ENCODE peak calls at places on chromosomes 16 and 17, in eight cellular contexts. One of them, this sample, is unnamed. For H3K36me3, the result is how much of the 10 kb centered on the place peaks cover.

GRCh38 chr17:39527220-39527813 is 66.0 kb downstream of the CDK12 start:
- DNase-seq in CD8-positive, alpha-beta T cell: no peak
- DNase-seq in upper lobe of right lung: no peak
- DNase-seq in psoas muscle: no peak
- DNase-seq in ascending aorta: no peak
- DNase-seq in lower lobe of right lung: no peak
- DNase-seq in ovary: no peak
- DNase-seq in neural progenitor cell: peak
- DNase-seq in this sample: no peak

GRCh38 chr17:17107281-17107680 is 65.0 kb downstream of the MPRIP start:
- DNase-seq in neural progenitor cell: no peak
- DNase-seq in upper lobe of right lung: no peak
- DNase-seq in psoas muscle: peak
- DNase-seq in lower lobe of right lung: no peak
- DNase-seq in ovary: no peak
- DNase-seq in CD8-positive, alpha-beta T cell: no peak
- DNase-seq in ascending aorta: no peak
- DNase-seq in this sample: no peak

GRCh38 chr16:1610841-1611653 is 825 bp downstream of the IFT140 start:
- DNase-seq in lower lobe of right lung: no peak
- DNase-seq in ascending aorta: no peak
- DNase-seq in upper lobe of right lung: no peak
- DNase-seq in ovary: no peak
- DNase-seq in psoas muscle: peak
- DNase-seq in neural progenitor cell: no peak
- DNase-seq in CD8-positive, alpha-beta T cell: no peak
- DNase-seq in this sample: no peak

GRCh38 chr17:3993493-3994220 is 29.4 kb upstream of the ATP2A3 start:
- DNase-seq in CD8-positive, alpha-beta T cell: no peak
- DNase-seq in upper lobe of right lung: no peak
- DNase-seq in lower lobe of right lung: peak
- DNase-seq in neural progenitor cell: no peak
- DNase-seq in ascending aorta: no peak
- DNase-seq in ovary: no peak
- DNase-seq in psoas muscle: peak
- DNase-seq in this sample: no peak

GRCh38 chr16:66960270-66960669 is 796 bp upstream of the CES3 start:
- DNase-seq in CD8-positive, alpha-beta T cell: no peak
- DNase-seq in neural progenitor cell: no peak
- DNase-seq in ascending aorta: no peak
- DNase-seq in psoas muscle: no peak
- DNase-seq in ovary: no peak
- DNase-seq in lower lobe of right lung: no peak
- DNase-seq in upper lobe of right lung: no peak
- DNase-seq in this sample: no peak

GRCh38 chr17:36544049-36544319 is 735 bp upstream of the GGNBP2 start:
- DNase-seq in upper lobe of right lung: no peak
- DNase-seq in lower lobe of right lung: peak
- DNase-seq in ovary: no peak
- DNase-seq in CD8-positive, alpha-beta T cell: no peak
- DNase-seq in psoas muscle: peak
- DNase-seq in ascending aorta: no peak
- DNase-seq in neural progenitor cell: peak
- DNase-seq in this sample: peak

GRCh38 chr16:31694461-31694860 is 166.8 kb downstream of the AHSP start:
- DNase-seq in CD8-positive, alpha-beta T cell: no peak
- DNase-seq in psoas muscle: no peak
- DNase-seq in ovary: no peak
- DNase-seq in neural progenitor cell: no peak
- DNase-seq in ascending aorta: no peak
- DNase-seq in upper lobe of right lung: no peak
- DNase-seq in lower lobe of right lung: no peak
- DNase-seq in this sample: no peak

GRCh38 chr17:6510321-6511023 is 45.9 kb downstream of the PITPNM3 start:
- DNase-seq in upper lobe of right lung: peak
- DNase-seq in lower lobe of right lung: no peak
- DNase-seq in ascending aorta: no peak
- DNase-seq in neural progenitor cell: no peak
- DNase-seq in CD8-positive, alpha-beta T cell: no peak
- DNase-seq in psoas muscle: no peak
- DNase-seq in ovary: no peak
- DNase-seq in this sample: no peak

GRCh38 chr17:55500103-55500502 is 11.1 kb downstream of the SMIM36 start:
- DNase-seq in ovary: no peak
- DNase-seq in ascending aorta: no peak
- DNase-seq in neural progenitor cell: peak
- DNase-seq in CD8-positive, alpha-beta T cell: no peak
- DNase-seq in lower lobe of right lung: no peak
- DNase-seq in psoas muscle: no peak
- DNase-seq in upper lobe of right lung: no peak
- DNase-seq in this sample: no peak

GRCh38 chr17:30363715-30364202 is 15.0 kb upstream of the CPD start:
- DNase-seq in CD8-positive, alpha-beta T cell: peak
- DNase-seq in upper lobe of right lung: peak
- DNase-seq in ascending aorta: no peak
- DNase-seq in ovary: no peak
- DNase-seq in neural progenitor cell: no peak
- DNase-seq in psoas muscle: no peak
- DNase-seq in lower lobe of right lung: no peak
- DNase-seq in this sample: peak

GRCh38 chr16:813204-813915 is 12.8 kb upstream of the GNG13 start:
- DNase-seq in ascending aorta: no peak
- DNase-seq in CD8-positive, alpha-beta T cell: peak
- DNase-seq in lower lobe of right lung: no peak
- DNase-seq in neural progenitor cell: peak
- DNase-seq in ovary: no peak
- DNase-seq in upper lobe of right lung: no peak
- DNase-seq in psoas muscle: no peak
- DNase-seq in this sample: no peak

GRCh38 chr17:48644159-48644558 is 18.0 kb upstream of the HOXB9 start:
- DNase-seq in upper lobe of right lung: no peak
- DNase-seq in psoas muscle: no peak
- DNase-seq in ovary: no peak
- DNase-seq in lower lobe of right lung: no peak
- DNase-seq in CD8-positive, alpha-beta T cell: no peak
- DNase-seq in ascending aorta: no peak
- DNase-seq in neural progenitor cell: no peak
- DNase-seq in this sample: no peak

GRCh38 chr16:54231336-54231735 is 55.3 kb downstream of the IRX3 start:
- DNase-seq in CD8-positive, alpha-beta T cell: no peak
- DNase-seq in ovary: no peak
- DNase-seq in upper lobe of right lung: no peak
- DNase-seq in psoas muscle: no peak
- DNase-seq in ascending aorta: no peak
- DNase-seq in lower lobe of right lung: no peak
- DNase-seq in neural progenitor cell: no peak
- DNase-seq in this sample: no peak

GRCh38 chr17:73711184-73711583 is 66.9 kb upstream of the SDK2 start:
- DNase-seq in upper lobe of right lung: no peak
- DNase-seq in lower lobe of right lung: no peak
- DNase-seq in psoas muscle: no peak
- DNase-seq in ovary: no peak
- DNase-seq in neural progenitor cell: no peak
- DNase-seq in ascending aorta: no peak
- DNase-seq in CD8-positive, alpha-beta T cell: no peak
- DNase-seq in this sample: no peak

GRCh38 chr16:53545433-53545832 is 42.4 kb upstream of the AKTIP start:
- DNase-seq in ascending aorta: no peak
- DNase-seq in upper lobe of right lung: no peak
- DNase-seq in psoas muscle: no peak
- DNase-seq in CD8-positive, alpha-beta T cell: peak
- DNase-seq in ovary: no peak
- DNase-seq in lower lobe of right lung: no peak
- DNase-seq in neural progenitor cell: no peak
- DNase-seq in this sample: no peak

GRCh38 chr16:24683847-24684493 is 45.5 kb upstream of the TNRC6A start:
- DNase-seq in ovary: no peak
- DNase-seq in neural progenitor cell: peak
- DNase-seq in psoas muscle: no peak
- DNase-seq in ascending aorta: no peak
- DNase-seq in CD8-positive, alpha-beta T cell: no peak
- DNase-seq in upper lobe of right lung: no peak
- DNase-seq in lower lobe of right lung: no peak
- DNase-seq in this sample: no peak

DNA sequence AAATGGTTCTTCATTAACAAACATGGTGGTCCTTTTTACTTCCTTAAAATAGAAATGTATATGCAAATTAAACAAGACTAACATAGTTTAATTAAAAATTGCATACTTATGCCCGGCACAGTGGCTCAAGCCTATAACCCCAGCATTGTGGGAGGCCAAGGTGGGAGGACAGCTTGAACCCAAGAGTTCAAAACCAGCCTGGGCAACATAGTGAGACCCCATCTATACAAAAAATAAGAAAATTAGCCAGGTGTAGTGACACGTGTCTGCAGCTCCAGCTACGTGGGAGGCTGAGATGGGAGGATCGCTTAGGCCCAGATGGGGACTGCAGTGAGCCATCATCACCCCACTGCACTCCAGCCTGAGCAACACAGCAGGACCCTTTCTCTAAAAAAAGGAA is 18.4 kb downstream of the CDC27 start:
- DNase-seq in ovary: no peak
- DNase-seq in upper lobe of right lung: no peak
- DNase-seq in lower lobe of right lung: no peak
- DNase-seq in psoas muscle: no peak
- DNase-seq in neural progenitor cell: no peak
- DNase-seq in ascending aorta: no peak
- DNase-seq in CD8-positive, alpha-beta T cell: no peak
- DNase-seq in this sample: no peak
- H3K36me3 ChIP-seq in ovary: under half
- H3K36me3 ChIP-seq in upper lobe of right lung: half or more
- H3K36me3 ChIP-seq in lower lobe of right lung: half or more
- H3K36me3 ChIP-seq in psoas muscle: half or more
- H3K36me3 ChIP-seq in neural progenitor cell: under half
- H3K36me3 ChIP-seq in ascending aorta: half or more
- H3K36me3 ChIP-seq in CD8-positive, alpha-beta T cell: under half
- H3K36me3 ChIP-seq in this sample: half or more

DNA sequence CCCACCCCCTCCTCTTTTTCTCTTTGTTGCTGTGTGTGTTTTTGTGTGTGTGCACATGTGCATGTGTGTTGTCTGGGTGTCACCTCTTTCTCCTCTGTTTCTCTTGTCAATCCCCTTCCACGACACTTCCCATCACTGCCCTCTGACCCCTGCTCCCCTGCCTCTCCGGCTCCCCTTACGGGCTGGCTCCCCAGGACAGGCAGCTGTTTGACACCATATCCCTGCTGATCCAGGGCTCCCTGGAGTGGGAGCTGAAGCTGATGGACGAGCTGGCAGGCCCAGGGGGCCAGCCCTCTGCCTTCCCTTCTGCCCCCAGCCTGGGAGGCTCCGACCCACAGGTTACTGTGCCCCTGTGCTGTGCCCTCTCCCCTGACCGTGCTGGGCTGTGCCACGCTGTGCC is 15.2 kb upstream of the ABCC3 start:
- DNase-seq in upper lobe of right lung: no peak
- DNase-seq in neural progenitor cell: no peak
- DNase-seq in CD8-positive, alpha-beta T cell: no peak
- DNase-seq in psoas muscle: no peak
- DNase-seq in ovary: no peak
- DNase-seq in lower lobe of right lung: no peak
- DNase-seq in ascending aorta: no peak
- DNase-seq in this sample: no peak
- H3K27ac ChIP-seq in upper lobe of right lung: no peak
- H3K27ac ChIP-seq in neural progenitor cell: no peak
- H3K27ac ChIP-seq in CD8-positive, alpha-beta T cell: no peak
- H3K27ac ChIP-seq in psoas muscle: no peak
- H3K27ac ChIP-seq in ovary: no peak
- H3K27ac ChIP-seq in lower lobe of right lung: no peak
- H3K27ac ChIP-seq in ascending aorta: no peak
- H3K27ac ChIP-seq in this sample: no peak

DNA sequence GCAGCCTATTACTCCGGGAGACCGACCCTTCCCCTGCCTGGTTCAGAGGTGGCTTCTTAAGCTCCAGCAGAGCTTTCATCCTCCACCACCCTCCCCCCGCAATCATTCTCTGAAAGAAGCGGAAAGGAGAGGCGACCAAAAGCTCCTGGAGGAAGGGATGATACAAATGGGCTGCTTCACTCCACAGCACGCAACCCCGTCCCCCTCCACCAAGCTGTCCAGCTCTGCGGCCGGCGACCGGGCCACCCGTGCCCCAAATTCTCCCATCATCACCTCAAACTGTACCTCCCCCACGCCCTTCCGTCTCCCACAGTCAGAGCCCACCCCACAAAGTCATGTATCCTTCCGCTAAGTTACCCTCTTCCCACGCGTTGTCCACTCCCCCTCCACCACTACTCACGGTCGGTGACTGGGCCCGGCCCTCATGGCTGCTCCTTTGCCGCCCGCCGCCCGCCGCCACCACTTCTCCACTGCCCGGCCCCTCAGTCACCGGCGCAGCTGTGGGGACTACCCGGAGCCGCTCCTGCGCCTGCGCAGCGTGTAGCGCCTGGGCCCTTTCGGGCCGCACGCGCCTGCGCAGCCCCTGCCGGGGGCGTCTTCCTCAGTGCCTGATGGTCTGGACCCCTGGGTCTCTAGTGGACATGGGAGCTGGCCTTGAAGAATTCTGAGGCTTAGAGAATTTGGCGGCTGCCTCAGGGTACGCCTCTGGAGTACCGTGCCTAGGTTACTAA is at the start of gene FAM222B:
- DNase-seq in upper lobe of right lung: peak
- DNase-seq in ascending aorta: peak
- DNase-seq in psoas muscle: peak
- DNase-seq in neural progenitor cell: peak
- DNase-seq in lower lobe of right lung: peak
- DNase-seq in ovary: peak
- DNase-seq in CD8-positive, alpha-beta T cell: peak
- DNase-seq in this sample: peak
- TF ChIP-seq CTCF in upper lobe of right lung: no peak
- TF ChIP-seq CTCF in ascending aorta: peak
- TF ChIP-seq CTCF in psoas muscle: no peak
- TF ChIP-seq CTCF in neural progenitor cell: no peak
- TF ChIP-seq CTCF in lower lobe of right lung: no peak
- TF ChIP-seq CTCF in ovary: no peak
- TF ChIP-seq CTCF in CD8-positive, alpha-beta T cell: no peak
- TF ChIP-seq CTCF in this sample: no peak

GRCh38 chr16:13633381-13633861 is 286.5 kb upstream of the ERCC4 start:
- DNase-seq in ovary: no peak
- DNase-seq in psoas muscle: no peak
- DNase-seq in neural progenitor cell: no peak
- DNase-seq in upper lobe of right lung: no peak
- DNase-seq in lower lobe of right lung: no peak
- DNase-seq in ascending aorta: no peak
- DNase-seq in CD8-positive, alpha-beta T cell: no peak
- DNase-seq in this sample: no peak

GRCh38 chr16:13631916-13632315 is 288.0 kb upstream of the ERCC4 start:
- DNase-seq in psoas muscle: no peak
- DNase-seq in ovary: no peak
- DNase-seq in neural progenitor cell: no peak
- DNase-seq in ascending aorta: no peak
- DNase-seq in upper lobe of right lung: no peak
- DNase-seq in CD8-positive, alpha-beta T cell: no peak
- DNase-seq in lower lobe of right lung: no peak
- DNase-seq in this sample: no peak

GRCh38 chr16:13631213-13631767 is 288.7 kb upstream of the ERCC4 start:
- DNase-seq in ovary: no peak
- DNase-seq in CD8-positive, alpha-beta T cell: no peak
- DNase-seq in neural progenitor cell: no peak
- DNase-seq in ascending aorta: no peak
- DNase-seq in upper lobe of right lung: no peak
- DNase-seq in psoas muscle: no peak
- DNase-seq in lower lobe of right lung: no peak
- DNase-seq in this sample: no peak

GRCh38 chr16:13630292-13630850 is 289.6 kb upstream of the ERCC4 start:
- DNase-seq in lower lobe of right lung: no peak
- DNase-seq in psoas muscle: no peak
- DNase-seq in ascending aorta: no peak
- DNase-seq in neural progenitor cell: no peak
- DNase-seq in CD8-positive, alpha-beta T cell: no peak
- DNase-seq in upper lobe of right lung: no peak
- DNase-seq in ovary: no peak
- DNase-seq in this sample: no peak

GRCh38 chr16:13629704-13630103 is 290.2 kb upstream of the ERCC4 start:
- DNase-seq in CD8-positive, alpha-beta T cell: no peak
- DNase-seq in psoas muscle: no peak
- DNase-seq in neural progenitor cell: no peak
- DNase-seq in ascending aorta: no peak
- DNase-seq in upper lobe of right lung: no peak
- DNase-seq in lower lobe of right lung: no peak
- DNase-seq in ovary: no peak
- DNase-seq in this sample: no peak
- H3K36me3 ChIP-seq in CD8-positive, alpha-beta T cell: under half
- H3K36me3 ChIP-seq in psoas muscle: under half
- H3K36me3 ChIP-seq in neural progenitor cell: under half
- H3K36me3 ChIP-seq in ascending aorta: under half
- H3K36me3 ChIP-seq in upper lobe of right lung: under half
- H3K36me3 ChIP-seq in lower lobe of right lung: under half
- H3K36me3 ChIP-seq in ovary: under half
- H3K36me3 ChIP-seq in this sample: under half